ENCODE peak calls at places on chromosomes 16 and 17, in ten cellular contexts. One of them, this sample, is unnamed.

GRCh38 chr16:4882633-4883285 is 35.5 kb downstream of the UBN1 start:
- DNase-seq in HTR-8/SVneo: peak
- DNase-seq in PC-9: peak
- DNase-seq in AG08395: peak
- DNase-seq in AG10803: peak
- DNase-seq in fibroblast of pulmonary artery: peak
- DNase-seq in stimulated activated CD8-positive, alpha-beta memory T cell treated with anti-CD3 and anti-CD28 coated beads, Interleukin-7, amount 100 ng/mL, for 24 hours: no peak
- DNase-seq in NCI-H1417: no peak
- DNase-seq in activated CD4-positive, alpha-beta T cell treated with anti-CD3 and anti-CD28 coated beads, Interleukin-2, amount 10 ng/mL, durations not matched to agents 7 days and 5 days: no peak
- DNase-seq in A673: no peak
- DNase-seq in this sample: peak

GRCh38 chr16:89909777-89910716 is 8.6 kb upstream of the MC1R start:
- DNase-seq in HTR-8/SVneo: peak
- DNase-seq in PC-9: peak
- DNase-seq in AG08395: peak
- DNase-seq in AG10803: peak
- DNase-seq in fibroblast of pulmonary artery: peak
- DNase-seq in stimulated activated CD8-positive, alpha-beta memory T cell treated with anti-CD3 and anti-CD28 coated beads, Interleukin-7, amount 100 ng/mL, for 24 hours: peak
- DNase-seq in NCI-H1417: no peak
- DNase-seq in activated CD4-positive, alpha-beta T cell treated with anti-CD3 and anti-CD28 coated beads, Interleukin-2, amount 10 ng/mL, durations not matched to agents 7 days and 5 days: peak
- DNase-seq in A673: peak
- DNase-seq in this sample: peak

GRCh38 chr17:66739553-66739952 is 95.4 kb upstream of the CACNG5 start:
- DNase-seq in HTR-8/SVneo: no peak
- DNase-seq in PC-9: no peak
- DNase-seq in AG08395: no peak
- DNase-seq in AG10803: no peak
- DNase-seq in fibroblast of pulmonary artery: no peak
- DNase-seq in stimulated activated CD8-positive, alpha-beta memory T cell treated with anti-CD3 and anti-CD28 coated beads, Interleukin-7, amount 100 ng/mL, for 24 hours: no peak
- DNase-seq in NCI-H1417: no peak
- DNase-seq in activated CD4-positive, alpha-beta T cell treated with anti-CD3 and anti-CD28 coated beads, Interleukin-2, amount 10 ng/mL, durations not matched to agents 7 days and 5 days: no peak
- DNase-seq in A673: no peak
- DNase-seq in this sample: no peak

GRCh38 chr17:13888043-13888442 is 181.3 kb upstream of the COX10 start:
- DNase-seq in HTR-8/SVneo: no peak
- DNase-seq in PC-9: no peak
- DNase-seq in AG08395: peak
- DNase-seq in AG10803: peak
- DNase-seq in fibroblast of pulmonary artery: peak
- DNase-seq in stimulated activated CD8-positive, alpha-beta memory T cell treated with anti-CD3 and anti-CD28 coated beads, Interleukin-7, amount 100 ng/mL, for 24 hours: no peak
- DNase-seq in NCI-H1417: no peak
- DNase-seq in activated CD4-positive, alpha-beta T cell treated with anti-CD3 and anti-CD28 coated beads, Interleukin-2, amount 10 ng/mL, durations not matched to agents 7 days and 5 days: no peak
- DNase-seq in A673: no peak
- DNase-seq in this sample: no peak

GRCh38 chr17:1107777-1108559 is 71.8 kb downstream of the ABR start:
- DNase-seq in HTR-8/SVneo: no peak
- DNase-seq in PC-9: peak
- DNase-seq in AG08395: peak
- DNase-seq in AG10803: no peak
- DNase-seq in fibroblast of pulmonary artery: no peak
- DNase-seq in stimulated activated CD8-positive, alpha-beta memory T cell treated with anti-CD3 and anti-CD28 coated beads, Interleukin-7, amount 100 ng/mL, for 24 hours: no peak
- DNase-seq in NCI-H1417: peak
- DNase-seq in activated CD4-positive, alpha-beta T cell treated with anti-CD3 and anti-CD28 coated beads, Interleukin-2, amount 10 ng/mL, durations not matched to agents 7 days and 5 days: peak
- DNase-seq in A673: no peak
- DNase-seq in this sample: no peak

GRCh38 chr17:55340726-55341125 is 76.0 kb downstream of the HLF start:
- DNase-seq in HTR-8/SVneo: no peak
- DNase-seq in PC-9: no peak
- DNase-seq in AG08395: no peak
- DNase-seq in AG10803: no peak
- DNase-seq in fibroblast of pulmonary artery: no peak
- DNase-seq in stimulated activated CD8-positive, alpha-beta memory T cell treated with anti-CD3 and anti-CD28 coated beads, Interleukin-7, amount 100 ng/mL, for 24 hours: no peak
- DNase-seq in NCI-H1417: no peak
- DNase-seq in activated CD4-positive, alpha-beta T cell treated with anti-CD3 and anti-CD28 coated beads, Interleukin-2, amount 10 ng/mL, durations not matched to agents 7 days and 5 days: no peak
- DNase-seq in A673: no peak
- DNase-seq in this sample: no peak

GRCh38 chr16:72098936-72099335 is 5.3 kb downstream of the DHX38 start:
- DNase-seq in HTR-8/SVneo: no peak
- DNase-seq in PC-9: no peak
- DNase-seq in AG08395: no peak
- DNase-seq in AG10803: no peak
- DNase-seq in fibroblast of pulmonary artery: no peak
- DNase-seq in stimulated activated CD8-positive, alpha-beta memory T cell treated with anti-CD3 and anti-CD28 coated beads, Interleukin-7, amount 100 ng/mL, for 24 hours: no peak
- DNase-seq in NCI-H1417: no peak
- DNase-seq in activated CD4-positive, alpha-beta T cell treated with anti-CD3 and anti-CD28 coated beads, Interleukin-2, amount 10 ng/mL, durations not matched to agents 7 days and 5 days: no peak
- DNase-seq in A673: no peak
- DNase-seq in this sample: no peak

GRCh38 chr17:39607851-39608130 is at the start of gene NEUROD2:
- DNase-seq in HTR-8/SVneo: no peak
- DNase-seq in PC-9: no peak
- DNase-seq in AG08395: no peak
- DNase-seq in AG10803: no peak
- DNase-seq in fibroblast of pulmonary artery: no peak
- DNase-seq in stimulated activated CD8-positive, alpha-beta memory T cell treated with anti-CD3 and anti-CD28 coated beads, Interleukin-7, amount 100 ng/mL, for 24 hours: no peak
- DNase-seq in NCI-H1417: no peak
- DNase-seq in activated CD4-positive, alpha-beta T cell treated with anti-CD3 and anti-CD28 coated beads, Interleukin-2, amount 10 ng/mL, durations not matched to agents 7 days and 5 days: no peak
- DNase-seq in A673: no peak
- DNase-seq in this sample: no peak

GRCh38 chr17:32157225-32157624 is 14.9 kb downstream of the RHOT1 start:
- DNase-seq in HTR-8/SVneo: no peak
- DNase-seq in PC-9: no peak
- DNase-seq in AG08395: no peak
- DNase-seq in AG10803: peak
- DNase-seq in fibroblast of pulmonary artery: peak
- DNase-seq in stimulated activated CD8-positive, alpha-beta memory T cell treated with anti-CD3 and anti-CD28 coated beads, Interleukin-7, amount 100 ng/mL, for 24 hours: no peak
- DNase-seq in NCI-H1417: no peak
- DNase-seq in activated CD4-positive, alpha-beta T cell treated with anti-CD3 and anti-CD28 coated beads, Interleukin-2, amount 10 ng/mL, durations not matched to agents 7 days and 5 days: no peak
- DNase-seq in A673: no peak
- DNase-seq in this sample: peak

GRCh38 chr17:27408891-27409290 is 47.4 kb upstream of the KSR1 start:
- DNase-seq in HTR-8/SVneo: peak
- DNase-seq in PC-9: no peak
- DNase-seq in AG08395: peak
- DNase-seq in AG10803: peak
- DNase-seq in fibroblast of pulmonary artery: peak
- DNase-seq in stimulated activated CD8-positive, alpha-beta memory T cell treated with anti-CD3 and anti-CD28 coated beads, Interleukin-7, amount 100 ng/mL, for 24 hours: no peak
- DNase-seq in NCI-H1417: no peak
- DNase-seq in activated CD4-positive, alpha-beta T cell treated with anti-CD3 and anti-CD28 coated beads, Interleukin-2, amount 10 ng/mL, durations not matched to agents 7 days and 5 days: no peak
- DNase-seq in A673: peak
- DNase-seq in this sample: peak

GRCh38 chr17:39801055-39801454 is 63.1 kb downstream of the IKZF3 start:
- DNase-seq in HTR-8/SVneo: no peak
- DNase-seq in PC-9: no peak
- DNase-seq in AG08395: no peak
- DNase-seq in AG10803: no peak
- DNase-seq in fibroblast of pulmonary artery: no peak
- DNase-seq in stimulated activated CD8-positive, alpha-beta memory T cell treated with anti-CD3 and anti-CD28 coated beads, Interleukin-7, amount 100 ng/mL, for 24 hours: no peak
- DNase-seq in NCI-H1417: peak
- DNase-seq in activated CD4-positive, alpha-beta T cell treated with anti-CD3 and anti-CD28 coated beads, Interleukin-2, amount 10 ng/mL, durations not matched to agents 7 days and 5 days: no peak
- DNase-seq in A673: no peak
- DNase-seq in this sample: no peak

GRCh38 chr17:7836596-7837374 is 2.8 kb downstream of the KDM6B start:
- DNase-seq in HTR-8/SVneo: peak
- DNase-seq in PC-9: peak
- DNase-seq in AG08395: peak
- DNase-seq in AG10803: peak
- DNase-seq in fibroblast of pulmonary artery: peak
- DNase-seq in stimulated activated CD8-positive, alpha-beta memory T cell treated with anti-CD3 and anti-CD28 coated beads, Interleukin-7, amount 100 ng/mL, for 24 hours: no peak
- DNase-seq in NCI-H1417: peak
- DNase-seq in activated CD4-positive, alpha-beta T cell treated with anti-CD3 and anti-CD28 coated beads, Interleukin-2, amount 10 ng/mL, durations not matched to agents 7 days and 5 days: peak
- DNase-seq in A673: peak
- DNase-seq in this sample: peak

GRCh38 chr17:58759522-58759921 is 3.9 kb downstream of the PPM1E start:
- DNase-seq in HTR-8/SVneo: no peak
- DNase-seq in PC-9: no peak
- DNase-seq in AG08395: no peak
- DNase-seq in AG10803: no peak
- DNase-seq in fibroblast of pulmonary artery: no peak
- DNase-seq in stimulated activated CD8-positive, alpha-beta memory T cell treated with anti-CD3 and anti-CD28 coated beads, Interleukin-7, amount 100 ng/mL, for 24 hours: no peak
- DNase-seq in NCI-H1417: no peak
- DNase-seq in activated CD4-positive, alpha-beta T cell treated with anti-CD3 and anti-CD28 coated beads, Interleukin-2, amount 10 ng/mL, durations not matched to agents 7 days and 5 days: no peak
- DNase-seq in A673: no peak
- DNase-seq in this sample: no peak

GRCh38 chr17:6690641-6691040 is 22.5 kb downstream of the SLC13A5 start:
- DNase-seq in HTR-8/SVneo: no peak
- DNase-seq in PC-9: no peak
- DNase-seq in AG08395: no peak
- DNase-seq in AG10803: no peak
- DNase-seq in fibroblast of pulmonary artery: no peak
- DNase-seq in stimulated activated CD8-positive, alpha-beta memory T cell treated with anti-CD3 and anti-CD28 coated beads, Interleukin-7, amount 100 ng/mL, for 24 hours: no peak
- DNase-seq in NCI-H1417: no peak
- DNase-seq in activated CD4-positive, alpha-beta T cell treated with anti-CD3 and anti-CD28 coated beads, Interleukin-2, amount 10 ng/mL, durations not matched to agents 7 days and 5 days: no peak
- DNase-seq in A673: no peak
- DNase-seq in this sample: no peak

GRCh38 chr16:10170016-10170415 is 12.2 kb downstream of the GRIN2A start:
- DNase-seq in HTR-8/SVneo: no peak
- DNase-seq in PC-9: no peak
- DNase-seq in AG08395: no peak
- DNase-seq in AG10803: no peak
- DNase-seq in fibroblast of pulmonary artery: no peak
- DNase-seq in stimulated activated CD8-positive, alpha-beta memory T cell treated with anti-CD3 and anti-CD28 coated beads, Interleukin-7, amount 100 ng/mL, for 24 hours: no peak
- DNase-seq in NCI-H1417: no peak
- DNase-seq in activated CD4-positive, alpha-beta T cell treated with anti-CD3 and anti-CD28 coated beads, Interleukin-2, amount 10 ng/mL, durations not matched to agents 7 days and 5 days: no peak
- DNase-seq in A673: no peak
- DNase-seq in this sample: no peak

GRCh38 chr17:77696720-77697460 is 261.6 kb upstream of the TNRC6C start:
- DNase-seq in HTR-8/SVneo: no peak
- DNase-seq in PC-9: no peak
- DNase-seq in AG08395: no peak
- DNase-seq in AG10803: no peak
- DNase-seq in fibroblast of pulmonary artery: no peak
- DNase-seq in stimulated activated CD8-positive, alpha-beta memory T cell treated with anti-CD3 and anti-CD28 coated beads, Interleukin-7, amount 100 ng/mL, for 24 hours: no peak
- DNase-seq in NCI-H1417: no peak
- DNase-seq in activated CD4-positive, alpha-beta T cell treated with anti-CD3 and anti-CD28 coated beads, Interleukin-2, amount 10 ng/mL, durations not matched to agents 7 days and 5 days: peak
- DNase-seq in A673: no peak
- DNase-seq in this sample: no peak

GRCh38 chr16:56048425-56049100 is 142.7 kb upstream of the GNAO1 start:
- DNase-seq in HTR-8/SVneo: no peak
- DNase-seq in PC-9: no peak
- DNase-seq in AG08395: no peak
- DNase-seq in AG10803: no peak
- DNase-seq in fibroblast of pulmonary artery: no peak
- DNase-seq in stimulated activated CD8-positive, alpha-beta memory T cell treated with anti-CD3 and anti-CD28 coated beads, Interleukin-7, amount 100 ng/mL, for 24 hours: no peak
- DNase-seq in NCI-H1417: no peak
- DNase-seq in activated CD4-positive, alpha-beta T cell treated with anti-CD3 and anti-CD28 coated beads, Interleukin-2, amount 10 ng/mL, durations not matched to agents 7 days and 5 days: no peak
- DNase-seq in A673: no peak
- DNase-seq in this sample: no peak

GRCh38 chr16:8342276-8342675 is 248.0 kb downstream of the TMEM114 start:
- DNase-seq in HTR-8/SVneo: no peak
- DNase-seq in PC-9: no peak
- DNase-seq in AG08395: no peak
- DNase-seq in AG10803: no peak
- DNase-seq in fibroblast of pulmonary artery: no peak
- DNase-seq in stimulated activated CD8-positive, alpha-beta memory T cell treated with anti-CD3 and anti-CD28 coated beads, Interleukin-7, amount 100 ng/mL, for 24 hours: no peak
- DNase-seq in NCI-H1417: no peak
- DNase-seq in activated CD4-positive, alpha-beta T cell treated with anti-CD3 and anti-CD28 coated beads, Interleukin-2, amount 10 ng/mL, durations not matched to agents 7 days and 5 days: no peak
- DNase-seq in A673: no peak
- DNase-seq in this sample: no peak